ENCODE peak calls at places on chromosomes 11 and 22, in nine cellular contexts. K is naive thymus-derived CD4-positive, alpha-beta T cell; U is EL; W is M059J; O is adrenal gland; V is activated CD8-positive, alpha-beta memory T cell treated with anti-CD3 and anti-CD28 coated beads, Interleukin-2, amount 50 U/mL, for 48 hours; L is ACHN; H is HEK293T; F is GM13977. P is an unnamed sample.
A peak's percentile ranks its signal among the peaks of the same experiment; 100 is the strongest.

GRCh38 chr11:36222755-36223635 is 66.2 kb downstream of the COMMD9 start:
- DNase-seq in K (no peak), U (no peak), W (peak; percentile 43), O (no peak), V (no peak), L (no peak), H (no peak), F (no peak), P (no peak)

GRCh38 chr22:35997438-35997837 is 31.2 kb downstream of the RBFOX2 start:
- DNase-seq in K (no peak), U (peak; percentile 32), W (no peak), O (peak; percentile 44), V (no peak), L (no peak), H (no peak), F (no peak), P (no peak)

GRCh38 chr11:119790476-119790875 is 61.5 kb upstream of the NECTIN1 start:
- DNase-seq in K (no peak), U (no peak), W (no peak), O (no peak), V (no peak), L (no peak), H (no peak), F (no peak), P (no peak)

GRCh38 chr11:130945945-130946344 is 29.7 kb upstream of the SNX19 start:
- DNase-seq in K (no peak), U (peak; percentile 67), W (peak; percentile 31), O (peak; percentile 26), V (no peak), L (no peak), H (no peak), F (no peak), P (peak; percentile 88)

GRCh38 chr11:114260077-114260476 is 36.1 kb upstream of the NNMT start:
- DNase-seq in K (no peak), U (no peak), W (no peak), O (no peak), V (no peak), L (no peak), H (no peak), F (no peak), P (no peak)

GRCh38 chr11:106493751-106494150 is 416.3 kb downstream of the AASDHPPT start:
- DNase-seq in K (no peak), U (no peak), W (no peak), O (no peak), V (no peak), L (no peak), H (no peak), F (no peak), P (peak; percentile 24)

GRCh38 chr11:65435981-65436411 is 13.4 kb downstream of the NEAT1 start:
- DNase-seq in K (peak; percentile 21), U (no peak), W (no peak), O (peak; percentile 64), V (peak; percentile 51), L (no peak), H (no peak), F (no peak), P (no peak)

GRCh38 chr11:110087820-110088534 is 5.2 kb upstream of the ZC3H12C start:
- DNase-seq in K (no peak), U (peak; percentile 74), W (peak; percentile 93), O (no peak), V (no peak), L (peak; percentile 76), H (no peak), F (no peak), P (no peak)

GRCh38 chr11:93225642-93226041 is 27.9 kb upstream of the SLC36A4 start:
- DNase-seq in K (no peak), U (peak; percentile 18), W (peak; percentile 29), O (no peak), V (no peak), L (peak; percentile 17), H (no peak), F (peak; percentile 19), P (peak; percentile 14)

GRCh38 chr11:62324738-62325556 is 12.3 kb upstream of the ASRGL1 start:
- DNase-seq in K (peak; percentile 60), U (peak; percentile 33), W (peak; percentile 16), O (peak; percentile 40), V (peak; percentile 91), L (peak; percentile 19), H (peak; percentile 63), F (peak; percentile 71), P (no peak)

GRCh38 chr11:130323452-130324448 is 9.0 kb upstream of the ZBTB44 start:
- DNase-seq in K (no peak), U (no peak), W (peak; percentile 18), O (no peak), V (no peak), L (no peak), H (no peak), F (no peak), P (no peak)

GRCh38 chr11:77073328-77074001 is 6.7 kb downstream of the CAPN5 start:
- DNase-seq in K (no peak), U (peak; percentile 96), W (peak; percentile 96), O (peak; percentile 96), V (no peak), L (peak; percentile 64), H (no peak), F (no peak), P (no peak)

GRCh38 chr11:7909585-7910325 is 21.3 kb downstream of the OR10A6 start:
- DNase-seq in K (no peak), U (peak; percentile 48), W (peak; percentile 52), O (no peak), V (no peak), L (no peak), H (no peak), F (no peak), P (no peak)

GRCh38 chr11:35346472-35347136 is 72.8 kb downstream of the SLC1A2 start:
- DNase-seq in K (no peak), U (no peak), W (no peak), O (no peak), V (no peak), L (no peak), H (no peak), F (no peak), P (no peak)

GRCh38 chr22:31295831-31296230 is 3.5 kb upstream of the PIK3IP1 start:
- DNase-seq in K (no peak), U (peak; percentile 41), W (peak; percentile 27), O (no peak), V (no peak), L (peak; percentile 11), H (no peak), F (no peak), P (no peak)

GRCh38 chr11:13661074-13661623 is 7.3 kb upstream of the FAR1 start:
- DNase-seq in K (no peak), U (no peak), W (no peak), O (no peak), V (no peak), L (no peak), H (no peak), F (no peak), P (no peak)

GRCh38 chr11:119062779-119063178 is 4.8 kb upstream of the VPS11 start:
- DNase-seq in K (no peak), U (peak; percentile 56), W (peak; percentile 73), O (peak; percentile 75), V (no peak), L (no peak), H (no peak), F (no peak), P (no peak)

GRCh38 chr11:19209617-19210016 is 7.8 kb upstream of the CSRP3 start:
- DNase-seq in K (no peak), U (no peak), W (no peak), O (no peak), V (no peak), L (no peak), H (no peak), F (no peak), P (no peak)

GRCh38 chr11:121625784-121626506 is 173.2 kb upstream of the SORL1-AS1 start:
- DNase-seq in K (no peak), U (no peak), W (no peak), O (no peak), V (no peak), L (no peak), H (no peak), F (no peak), P (no peak)

GRCh38 chr11:102666331-102666957 is 39.1 kb downstream of the MMP27 start:
- DNase-seq in K (no peak), U (peak; percentile 62), W (peak; percentile 63), O (peak; percentile 50), V (no peak), L (peak; percentile 59), H (peak; percentile 62), F (peak; percentile 43), P (peak; percentile 55)

GRCh38 chr11:88398372-88399140 is 61.0 kb upstream of the CTSC start:
- DNase-seq in K (no peak), U (peak; percentile 82), W (peak; percentile 80), O (no peak), V (no peak), L (peak; percentile 58), H (no peak), F (no peak), P (peak; percentile 60)

GRCh38 chr22:49962012-49962750 is 1.6 kb downstream of the PIM3 start:
- DNase-seq in K (peak; percentile 88), U (peak; percentile 94), W (peak; percentile 85), O (peak; percentile 94), V (peak; percentile 90), L (peak; percentile 83), H (peak; percentile 57), F (peak; percentile 91), P (peak; percentile 76)